ENCODE peak calls at places on chromosomes 2 and 18, in six cellular contexts. V is heart right ventricle, G is WERI-Rb-1, U is left ventricle myocardium inferior, R is AG09309, P is mucosa of descending colon. J is an unnamed sample.

GRCh38 chr2:44560961-44561360 is 199.2 kb downstream of the CAMKMT start:
- DNase-seq in R (no peak), P (no peak), U (no peak), G (no peak), V (no peak), J (no peak)

GRCh38 chr2:19073522-19073921 is 284.9 kb downstream of the OSR1 start:
- DNase-seq in U (peak; percentile 16), V (no peak), P (no peak), G (peak; percentile 52), R (no peak), J (no peak)

GRCh38 chr2:43707255-43707654 is 31.0 kb upstream of the C1GALT1C1L start:
- DNase-seq in R (peak; percentile 71), G (no peak), U (peak; percentile 48), P (peak; percentile 5), V (peak; percentile 32), J (no peak)

GRCh38 chr2:33272001-33272400 is 204.4 kb upstream of the RASGRP3 start:
- DNase-seq in P (no peak), V (no peak), R (no peak), G (no peak), U (no peak), J (no peak)

GRCh38 chr2:128545829-128546228 is 227.2 kb upstream of the HS6ST1 start:
- DNase-seq in R (no peak), V (no peak), P (no peak), G (no peak), U (no peak), J (no peak)

GRCh38 chr2:215635788-215636139 is 199.9 kb upstream of the FN1 start:
- DNase-seq in G (no peak), P (no peak), R (no peak), V (no peak), U (no peak), J (peak; percentile 3)

GRCh38 chr2:235098736-235099494 is 147.1 kb downstream of the SH3BP4 start:
- DNase-seq in P (no peak), R (peak; percentile 62), G (no peak), U (no peak), V (no peak), J (no peak)

GRCh38 chr2:6782523-6783061 is 83.1 kb downstream of the CMPK2 start:
- DNase-seq in R (no peak), G (no peak), P (no peak), V (no peak), U (no peak), J (no peak)

GRCh38 chr2:197054437-197054836 is 127.9 kb upstream of the PGAP1 start:
- DNase-seq in R (no peak), U (no peak), P (no peak), V (no peak), G (no peak), J (no peak)

GRCh38 chr2:230908595-230909191 is 16.3 kb downstream of the GPR55 start:
- DNase-seq in R (peak; percentile 33), G (no peak), U (no peak), P (peak; percentile 56), V (no peak), J (no peak)

GRCh38 chr2:65164379-65165023 is 34.6 kb upstream of the RAB1A start:
- DNase-seq in R (no peak), V (no peak), G (no peak), U (no peak), P (no peak), J (no peak)

GRCh38 chr2:235724964-235725603 is 231.2 kb downstream of the AGAP1 start:
- DNase-seq in V (peak; percentile 64), U (peak; percentile 70), R (no peak), P (no peak), G (no peak), J (peak; percentile 59)

GRCh38 chr18:78825168-78825567 is 154.4 kb upstream of the SALL3 start:
- DNase-seq in G (no peak), R (no peak), P (no peak), V (no peak), U (no peak), J (no peak)

GRCh38 chr2:210481601-210482124 is 5.1 kb upstream of the LANCL1 start:
- DNase-seq in V (no peak), U (no peak), R (no peak), P (no peak), G (no peak), J (no peak)

GRCh38 chr2:168712053-168712452 is 90.4 kb upstream of the NOSTRIN start:
- DNase-seq in P (no peak), G (no peak), R (no peak), V (no peak), U (no peak), J (no peak)

GRCh38 chr2:206979922-206980321 is 40.6 kb downstream of the CPO start:
- DNase-seq in U (no peak), R (no peak), V (no peak), G (no peak), P (no peak), J (no peak)

GRCh38 chr2:85797959-85798358 is 44.2 kb downstream of the ATOH8 start:
- DNase-seq in U (no peak), P (no peak), V (no peak), R (no peak), G (peak; percentile 56), J (no peak)

GRCh38 chr18:48866028-48866733 is 84.6 kb downstream of the SMAD7 start:
- DNase-seq in G (no peak), R (peak; percentile 17), P (peak; percentile 46), U (peak; percentile 53), V (peak; percentile 58), J (no peak)

GRCh38 chr2:157307021-157307420 is 18.6 kb downstream of the ERMN start:
- DNase-seq in R (no peak), V (no peak), U (no peak), P (no peak), G (no peak), J (no peak)

GRCh38 chr2:172804423-172804822 is 68.8 kb downstream of the RAPGEF4 start:
- DNase-seq in U (no peak), V (no peak), R (no peak), P (no peak), G (no peak), J (no peak)

GRCh38 chr2:188734688-188735087 is 239.5 kb upstream of the COL3A1 start:
- DNase-seq in V (no peak), G (no peak), U (no peak), R (no peak), P (no peak), J (no peak)

GRCh38 chr2:241139531-241140444 is 9.5 kb downstream of the PASK start:
- DNase-seq in V (no peak), G (no peak), U (no peak), R (no peak), P (no peak), J (no peak)

GRCh38 chr2:147365577-147365976 is 479.3 kb upstream of the ACVR2A start:
- DNase-seq in V (no peak), G (peak; percentile 15), R (no peak), U (no peak), P (no peak), J (no peak)

GRCh38 chr2:157894694-157895450 is 18.7 kb upstream of the ACVR1 start:
- DNase-seq in P (no peak), R (peak; percentile 76), V (no peak), G (no peak), U (no peak), J (no peak)

GRCh38 chr2:237341872-237342271 is 72.1 kb downstream of the COL6A3 start:
- DNase-seq in U (no peak), G (no peak), V (no peak), P (peak; percentile 25), R (no peak), J (no peak)

GRCh38 chr18:13366977-13367892 is 148.7 kb downstream of the LDLRAD4 start:
- DNase-seq in V (no peak), G (no peak), U (no peak), P (no peak), R (no peak), J (no peak)

GRCh38 chr2:158668394-158668793 is 126.7 kb upstream of the DAPL1 start:
- DNase-seq in V (no peak), P (no peak), R (no peak), U (no peak), G (no peak), J (no peak)

GRCh38 chr2:100260712-100261620 is 61.3 kb downstream of the LONRF2 start:
- DNase-seq in R (peak; percentile 63), P (peak; percentile 37), V (peak; percentile 61), G (peak; percentile 75), U (peak; percentile 59), J (peak; percentile 49)

GRCh38 chr2:161238559-161239415 is 69.4 kb upstream of the PSMD14 start:
- DNase-seq in V (peak; percentile 69), U (peak; percentile 69), R (no peak), G (peak; percentile 85), P (peak; percentile 63), J (no peak)

GRCh38 chr2:159982270-159982669 is 80.1 kb downstream of the PLA2R1 start:
- DNase-seq in U (no peak), P (no peak), G (peak; percentile 34), V (no peak), R (peak; percentile 75), J (peak; percentile 23)

GRCh38 chr2:188776634-188777033 is 197.5 kb upstream of the COL3A1 start:
- DNase-seq in V (no peak), G (no peak), R (no peak), U (no peak), P (no peak), J (no peak)

GRCh38 chr2:226199555-226199954 is 600.1 kb downstream of the IRS1 start:
- DNase-seq in V (no peak), U (no peak), P (no peak), G (no peak), R (no peak), J (no peak)
- H3K4me3 ChIP-seq in V (no peak overlapping the region), U (no peak overlapping the region), P (no peak overlapping the region), G (no peak overlapping the region), R (no peak overlapping the region), J (no peak overlapping the region)

GRCh38 chr18:11548940-11549551 is 60.4 kb upstream of the SLC35G4 start:
- DNase-seq in V (no peak), P (no peak), G (no peak), U (no peak), R (no peak), J (no peak)

GRCh38 chr18:11548367-11548766 is 61.0 kb upstream of the SLC35G4 start:
- DNase-seq in V (no peak), P (no peak), U (no peak), G (no peak), R (no peak), J (no peak)

GRCh38 chr18:11553098-11553940 is 56.1 kb upstream of the SLC35G4 start:
- DNase-seq in U (no peak), R (no peak), G (peak; percentile 51), P (peak; percentile 55), V (no peak), J (peak; percentile 13)
- TF ChIP-seq CTCF in U (peak; percentile 94), R (peak; percentile 89), G (peak; percentile 86), P (peak; percentile 69), V (peak; percentile 89), J (peak; percentile 86)

DNA sequence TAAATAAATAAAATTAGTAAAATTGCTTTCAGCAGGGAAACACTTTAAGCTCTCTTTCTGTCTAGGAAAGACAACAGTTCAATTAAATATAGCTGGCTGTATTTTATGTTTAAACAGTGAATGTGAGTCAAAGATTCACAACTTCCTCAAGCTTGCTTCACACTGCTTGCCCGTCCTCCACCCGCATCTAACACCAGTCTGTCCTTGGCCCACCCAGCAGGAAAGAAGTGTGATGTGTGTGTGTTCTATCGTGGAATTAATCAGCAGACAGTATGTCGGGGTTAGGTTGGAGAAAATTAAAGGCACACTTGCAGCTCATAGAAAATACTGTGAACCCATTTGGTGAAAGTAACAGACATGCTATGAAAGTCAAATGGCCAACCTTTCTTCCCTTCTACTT is 182.1 kb downstream of the UXS1 start:
- DNase-seq in G (no peak), U (no peak), R (no peak), V (no peak), P (no peak), J (no peak)
- H3K4me3 ChIP-seq in G (no peak overlapping the region), U (no peak overlapping the region), R (no peak overlapping the region), V (no peak overlapping the region), P (no peak overlapping the region), J (no peak overlapping the region)

GRCh38 chr2:62410015-62410453 is 96.0 kb downstream of the TMEM17 start:
- DNase-seq in R (no peak), U (no peak), V (no peak), P (no peak), G (no peak), J (no peak)
- TF ChIP-seq CTCF in R (peak; percentile 14), U (peak; percentile 53), V (peak; percentile 41), P (no peak), G (peak; percentile 4), J (peak; percentile 7)